ENCODE peak calls at places on chromosomes 11 and 22, in five cellular contexts. H is IMR-90, J is ovary, V is adrenal gland, R is transverse colon. Q is an unnamed sample.
A peak's percentile ranks its signal among the peaks of the same experiment; 100 is the strongest.

GRCh38 chr11:60992842-60993409 is 21.4 kb downstream of the CD6 start:
- DNase-seq in R (no peak), V (no peak), J (peak; percentile 44), H (no peak), Q (peak; percentile 19)

GRCh38 chr22:19292262-19293230 is 1.0 kb upstream of the CLTCL1 start:
- DNase-seq in J (peak; percentile 29), H (no peak), R (peak; percentile 18), V (peak; percentile 72), Q (peak; percentile 48)

GRCh38 chr11:94511932-94512781 is at the start of gene C11orf97:
- DNase-seq in H (peak; percentile 30), R (peak; percentile 59), V (peak; percentile 69), J (peak; percentile 65), Q (peak; percentile 72)

GRCh38 chr11:120651836-120652235 is 140.3 kb downstream of the GRIK4 start:
- DNase-seq in H (no peak), J (no peak), V (no peak), R (no peak), Q (no peak)

GRCh38 chr22:29310065-29310862 is 3.8 kb downstream of the GAS2L1 start:
- DNase-seq in J (no peak), R (no peak), V (no peak), H (no peak), Q (no peak)

GRCh38 chr22:20740222-20740951 is 33.5 kb upstream of the SERPIND1 start:
- DNase-seq in V (no peak), J (no peak), R (no peak), H (no peak), Q (no peak)

GRCh38 chr11:35073691-35074382 is 65.1 kb upstream of the CD44 start:
- DNase-seq in V (no peak), R (no peak), H (peak; percentile 49), J (no peak), Q (no peak)

GRCh38 chr11:117457031-117457785 is 129.6 kb downstream of the CEP164 start:
- DNase-seq in J (no peak), V (no peak), R (no peak), H (no peak), Q (no peak)

GRCh38 chr11:43268161-43268560 is 43.6 kb upstream of the API5 start:
- DNase-seq in R (no peak), J (no peak), V (peak; percentile 78), H (no peak), Q (no peak)

GRCh38 chr22:39268645-39269044 is 23.9 kb upstream of the PDGFB start:
- DNase-seq in H (no peak), V (no peak), R (no peak), J (no peak), Q (no peak)

GRCh38 chr11:10899542-10899830 is 41.6 kb upstream of the ZBED5 start:
- DNase-seq in R (peak; percentile 43), J (peak; percentile 50), V (no peak), H (no peak), Q (no peak)

GRCh38 chr11:57566035-57566504 is 1.4 kb downstream of the UBE2L6 start:
- DNase-seq in R (peak; percentile 57), J (no peak), V (peak; percentile 56), H (peak; percentile 63), Q (peak; percentile 72)

GRCh38 chr22:21051145-21051835 is 5.5 kb downstream of the LRRC74B start:
- DNase-seq in H (no peak), J (no peak), V (no peak), R (no peak), Q (no peak)

GRCh38 chr11:88384678-88385015 is 47.1 kb upstream of the CTSC start:
- DNase-seq in R (no peak), H (peak; percentile 49), V (no peak), J (no peak), Q (no peak)

GRCh38 chr11:133905677-133906156 is 51.1 kb downstream of the IGSF9B start:
- DNase-seq in V (no peak), J (no peak), H (no peak), R (no peak), Q (no peak)

GRCh38 chr22:38952382-38952993 is 4.9 kb upstream of the APOBEC3A start:
- DNase-seq in H (no peak), V (no peak), R (no peak), J (no peak), Q (no peak)

GRCh38 chr22:23163665-23164064 is 16.6 kb upstream of the BCR start:
- DNase-seq in V (peak; percentile 35), H (no peak), J (peak; percentile 78), R (peak; percentile 64), Q (no peak)

GRCh38 chr11:93653080-93653479 is 8.4 kb upstream of the CEP295 start:
- DNase-seq in H (no peak), J (no peak), V (no peak), R (no peak), Q (no peak)

GRCh38 chr11:78773077-78773476 is 198.4 kb upstream of the NARS2 start:
- DNase-seq in J (no peak), V (no peak), H (peak; percentile 71), R (no peak), Q (no peak)

GRCh38 chr11:46675288-46675851 is 25.0 kb downstream of the ARHGAP1 start:
- DNase-seq in R (peak; percentile 68), H (peak; percentile 72), J (no peak), V (peak; percentile 79), Q (no peak)

GRCh38 chr11:102990145-102990544 is 34.6 kb upstream of the MMP13 start:
- DNase-seq in J (no peak), R (no peak), V (no peak), H (peak; percentile 26), Q (no peak)

GRCh38 chr22:37681001-37681424 is 5.1 kb upstream of the NOL12 start:
- DNase-seq in V (no peak), H (peak; percentile 63), R (no peak), J (no peak), Q (no peak)

GRCh38 chr11:33934450-33934849 is 42.6 kb upstream of the LMO2 start:
- DNase-seq in R (no peak), V (no peak), J (no peak), H (no peak), Q (no peak)

GRCh38 chr11:123111465-123111864 is 49.5 kb upstream of the HSPA8 start:
- DNase-seq in H (peak; percentile 65), R (no peak), V (no peak), J (no peak), Q (no peak)

GRCh38 chr11:10314199-10315072 is 9.6 kb downstream of the ADM start:
- DNase-seq in J (no peak), H (peak; percentile 71), V (peak; percentile 65), R (no peak), Q (peak; percentile 29)

GRCh38 chr11:34154059-34154875 is 48.8 kb downstream of the NAT10 start:
- DNase-seq in J (no peak), R (no peak), H (no peak), V (no peak), Q (no peak)

GRCh38 chr11:105577645-105578044 is 32.2 kb upstream of the GRIA4 start:
- DNase-seq in V (no peak), J (no peak), R (no peak), H (peak; percentile 37), Q (no peak)

GRCh38 chr22:19807914-19808872 is 46.5 kb downstream of the GNB1L start:
- DNase-seq in R (no peak), H (no peak), J (no peak), V (no peak), Q (no peak)

DNA sequence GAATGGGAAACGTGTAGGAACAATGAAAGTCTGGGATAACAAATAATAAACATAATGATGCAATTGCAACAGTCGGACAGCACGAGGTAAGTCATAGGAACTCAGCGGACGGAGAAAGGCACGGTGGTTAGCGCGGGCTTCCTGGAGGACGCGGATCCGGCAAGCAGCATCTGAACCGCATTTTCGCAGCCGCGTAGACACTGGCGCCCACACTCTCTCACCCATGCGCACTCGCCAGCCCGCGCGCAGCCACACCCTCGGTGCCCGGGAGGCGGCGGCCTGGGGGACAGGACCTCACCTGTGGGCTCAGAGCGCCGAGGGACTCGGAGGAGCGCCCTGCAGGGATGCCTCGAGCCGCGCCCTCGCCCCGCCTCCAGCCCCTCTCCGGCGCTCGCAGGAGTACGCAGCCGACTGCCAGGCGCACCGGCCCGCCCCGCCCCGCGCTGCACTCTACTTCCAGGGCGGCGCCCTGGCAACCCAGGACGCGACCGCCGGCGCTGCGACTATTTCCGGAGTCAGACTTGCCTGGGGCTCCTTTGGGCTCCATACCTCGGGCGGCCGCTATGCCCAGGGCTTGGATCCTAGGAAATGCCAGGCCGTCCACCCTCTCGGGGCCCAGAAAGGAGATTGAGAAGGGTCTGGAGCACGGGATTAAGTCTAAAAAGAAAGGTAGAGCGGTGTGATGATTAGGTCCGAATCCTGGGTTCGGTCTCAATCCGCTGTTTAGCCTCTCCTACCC is at the start of gene TTLL1:
- DNase-seq in J (peak; percentile 86), V (peak; percentile 92), H (peak; percentile 75), R (peak; percentile 93), Q (peak; percentile 95)
- TF ChIP-seq POLR2A in J (peak; percentile 6), V (peak; percentile 59), H (no peak), R (no peak), Q (peak; percentile 33)

DNA sequence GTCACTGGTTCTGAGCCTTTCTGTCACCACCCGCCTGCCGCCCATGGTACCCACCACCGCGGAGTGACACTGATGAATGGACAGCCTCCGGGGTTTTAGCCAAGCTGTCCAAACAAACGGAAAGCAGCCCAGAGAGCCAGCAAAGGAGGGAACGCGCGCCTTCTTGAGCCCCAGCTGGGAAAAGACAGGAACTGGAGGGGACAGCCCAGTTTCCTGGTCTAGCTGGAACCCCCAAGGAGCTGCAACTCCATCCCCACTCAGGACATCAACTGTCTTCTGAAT is 33.8 kb downstream of the SHISAL1 start:
- DNase-seq in V (no peak), J (no peak), R (no peak), H (no peak), Q (no peak)
- H3K27me3 ChIP-seq in V (no peaks in the 10 kb centered on the region), J (no peaks in the 10 kb centered on the region), R (no peaks in the 10 kb centered on the region), H (peaks cover 6% of the 10 kb centered on the region), Q (no peaks in the 10 kb centered on the region)

GRCh38 chr11:19674420-19674819 is 38.2 kb upstream of the NAV2 start:
- DNase-seq in V (no peak), H (no peak), J (no peak), R (no peak), Q (no peak)

GRCh38 chr11:19675397-19675796 is 37.2 kb upstream of the NAV2 start:
- DNase-seq in J (no peak), R (no peak), H (no peak), V (no peak), Q (no peak)

GRCh38 chr11:19674831-19675230 is 37.8 kb upstream of the NAV2 start:
- DNase-seq in V (no peak), R (no peak), J (no peak), H (no peak), Q (no peak)

GRCh38 chr11:19677380-19678080 is 35.1 kb upstream of the NAV2 start:
- DNase-seq in J (no peak), V (no peak), H (no peak), R (no peak), Q (no peak)

GRCh38 chr11:19676508-19677379 is 35.9 kb upstream of the NAV2 start:
- DNase-seq in V (peak; percentile 17), J (no peak), H (no peak), R (no peak), Q (no peak)
- TF ChIP-seq POLR2A in V (no peak), J (no peak), H (no peak), R (no peak), Q (no peak)

DNA sequence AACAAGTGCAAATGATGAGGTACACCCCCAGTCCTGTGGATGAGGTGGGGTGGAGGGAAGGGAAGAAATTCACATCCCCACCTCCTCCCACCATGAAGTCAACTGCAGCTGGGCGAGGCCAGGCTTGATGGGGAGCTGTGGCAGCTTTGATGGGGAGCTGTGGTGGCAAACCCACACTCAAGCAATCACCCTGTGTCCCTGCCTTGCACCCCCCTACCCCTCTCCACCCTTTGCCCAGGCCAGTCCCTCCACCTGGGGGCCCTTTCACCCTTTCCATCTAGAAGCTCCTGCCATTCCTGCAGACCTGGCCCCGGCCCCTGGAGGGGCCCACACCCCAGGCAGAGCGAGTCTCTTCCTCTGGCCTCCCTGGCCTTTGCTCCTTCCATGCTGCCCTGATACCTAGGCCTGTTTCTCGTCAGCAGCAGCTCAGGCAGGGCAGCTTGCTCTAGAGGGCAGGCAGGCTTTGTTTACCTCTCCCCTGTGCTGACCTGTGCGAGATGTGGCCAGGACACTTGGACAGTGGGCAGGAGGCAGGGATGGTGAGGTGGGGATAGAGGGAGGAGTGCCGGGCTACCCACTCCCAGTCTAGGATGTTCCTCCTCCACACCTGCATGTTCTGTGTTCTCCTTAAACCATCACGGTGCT is 4.5 kb upstream of the FGF3 start:
- DNase-seq in H (no peak), V (no peak), J (no peak), R (no peak), Q (no peak)
- H3K27me3 ChIP-seq in H (peaks cover 70% of the 10 kb centered on the region), V (peaks cover 26% of the 10 kb centered on the region), J (no peaks in the 10 kb centered on the region), R (peaks cover 51% of the 10 kb centered on the region), Q (peaks cover 9% of the 10 kb centered on the region)